ENCODE peak calls at places on chromosomes 5 and 9, in nine cellular contexts. One of them, this sample, is unnamed.

GRCh38 chr9:127122176-127123151 is at the start of gene ANGPTL2:
- DNase-seq in tibial nerve: peak; percentile 80
- DNase-seq in ovary: peak; percentile 96
- DNase-seq in gastrocnemius medialis: peak; percentile 89
- DNase-seq in HCT116: no peak
- DNase-seq in transverse colon: peak; percentile 78
- DNase-seq in K562: peak; percentile 25
- DNase-seq in body of pancreas: peak; percentile 62
- DNase-seq in adrenal gland: peak; percentile 87
- DNase-seq in this sample: peak; percentile 98

GRCh38 chr9:71490810-71491209 is 277.5 kb downstream of the CEMIP2 start:
- DNase-seq in ovary: no peak
- DNase-seq in gastrocnemius medialis: no peak
- DNase-seq in tibial nerve: no peak
- DNase-seq in body of pancreas: no peak
- DNase-seq in transverse colon: no peak
- DNase-seq in adrenal gland: no peak
- DNase-seq in K562: no peak
- DNase-seq in HCT116: no peak
- DNase-seq in this sample: no peak

GRCh38 chr5:980941-981340 is 27.7 kb upstream of the NKD2 start:
- DNase-seq in K562: peak; percentile 53
- DNase-seq in tibial nerve: no peak
- DNase-seq in transverse colon: no peak
- DNase-seq in ovary: no peak
- DNase-seq in adrenal gland: no peak
- DNase-seq in HCT116: no peak
- DNase-seq in gastrocnemius medialis: no peak
- DNase-seq in body of pancreas: no peak
- DNase-seq in this sample: no peak

GRCh38 chr9:17734674-17735073 is 155.8 kb downstream of the SH3GL2 start:
- DNase-seq in body of pancreas: no peak
- DNase-seq in transverse colon: no peak
- DNase-seq in adrenal gland: no peak
- DNase-seq in HCT116: no peak
- DNase-seq in gastrocnemius medialis: no peak
- DNase-seq in ovary: no peak
- DNase-seq in K562: no peak
- DNase-seq in tibial nerve: no peak
- DNase-seq in this sample: no peak

GRCh38 chr9:98317134-98317857 is 61.8 kb upstream of the TBC1D2 start:
- DNase-seq in ovary: no peak
- DNase-seq in K562: no peak
- DNase-seq in body of pancreas: no peak
- DNase-seq in adrenal gland: no peak
- DNase-seq in gastrocnemius medialis: no peak
- DNase-seq in HCT116: no peak
- DNase-seq in transverse colon: no peak
- DNase-seq in tibial nerve: no peak
- DNase-seq in this sample: no peak

GRCh38 chr9:14352549-14352948 is 38.6 kb upstream of the NFIB start:
- DNase-seq in adrenal gland: no peak
- DNase-seq in K562: no peak
- DNase-seq in transverse colon: no peak
- DNase-seq in tibial nerve: no peak
- DNase-seq in body of pancreas: no peak
- DNase-seq in HCT116: no peak
- DNase-seq in ovary: no peak
- DNase-seq in gastrocnemius medialis: no peak
- DNase-seq in this sample: no peak

GRCh38 chr9:2764371-2764770 is 47.1 kb downstream of the KCNV2 start:
- DNase-seq in ovary: no peak
- DNase-seq in adrenal gland: no peak
- DNase-seq in tibial nerve: no peak
- DNase-seq in transverse colon: no peak
- DNase-seq in HCT116: no peak
- DNase-seq in K562: no peak
- DNase-seq in body of pancreas: no peak
- DNase-seq in gastrocnemius medialis: no peak
- DNase-seq in this sample: no peak

GRCh38 chr9:97984188-97985057 is 1.3 kb downstream of the ANP32B start:
- DNase-seq in ovary: peak; percentile 91
- DNase-seq in adrenal gland: peak; percentile 86
- DNase-seq in tibial nerve: peak; percentile 68
- DNase-seq in body of pancreas: peak; percentile 82
- DNase-seq in transverse colon: peak; percentile 79
- DNase-seq in K562: peak; percentile 81
- DNase-seq in gastrocnemius medialis: peak; percentile 52
- DNase-seq in HCT116: peak; percentile 53
- DNase-seq in this sample: no peak

GRCh38 chr5:132557425-132557805 is 638 bp downstream of the RAD50 start:
- DNase-seq in body of pancreas: peak; percentile 37
- DNase-seq in HCT116: peak; percentile 37
- DNase-seq in adrenal gland: peak; percentile 28
- DNase-seq in K562: peak; percentile 36
- DNase-seq in tibial nerve: no peak
- DNase-seq in transverse colon: peak; percentile 76
- DNase-seq in gastrocnemius medialis: no peak
- DNase-seq in ovary: peak; percentile 38
- DNase-seq in this sample: no peak

GRCh38 chr5:16493261-16493660 is 27.7 kb upstream of the ZNF622 start:
- DNase-seq in K562: no peak
- DNase-seq in body of pancreas: no peak
- DNase-seq in adrenal gland: no peak
- DNase-seq in tibial nerve: no peak
- DNase-seq in ovary: no peak
- DNase-seq in gastrocnemius medialis: no peak
- DNase-seq in transverse colon: no peak
- DNase-seq in HCT116: no peak
- DNase-seq in this sample: no peak
- H3K4me3 ChIP-seq in K562: no peak overlapping the region
- H3K4me3 ChIP-seq in body of pancreas: no peak overlapping the region
- H3K4me3 ChIP-seq in adrenal gland: no peak overlapping the region
- H3K4me3 ChIP-seq in tibial nerve: no peak overlapping the region
- H3K4me3 ChIP-seq in ovary: no peak overlapping the region
- H3K4me3 ChIP-seq in gastrocnemius medialis: peak overlapping the region; percentile 21
- H3K4me3 ChIP-seq in transverse colon: no peak overlapping the region
- H3K4me3 ChIP-seq in HCT116: no peak overlapping the region
- H3K4me3 ChIP-seq in this sample: no peak overlapping the region

GRCh38 chr5:136809382-136809781 is 444.0 kb upstream of the TRPC7 start:
- DNase-seq in HCT116: no peak
- DNase-seq in tibial nerve: no peak
- DNase-seq in K562: no peak
- DNase-seq in body of pancreas: no peak
- DNase-seq in ovary: no peak
- DNase-seq in adrenal gland: no peak
- DNase-seq in gastrocnemius medialis: no peak
- DNase-seq in transverse colon: no peak
- DNase-seq in this sample: no peak

GRCh38 chr5:136808756-136809155 is 443.4 kb upstream of the TRPC7 start:
- DNase-seq in tibial nerve: no peak
- DNase-seq in body of pancreas: no peak
- DNase-seq in HCT116: no peak
- DNase-seq in gastrocnemius medialis: no peak
- DNase-seq in ovary: no peak
- DNase-seq in K562: no peak
- DNase-seq in adrenal gland: no peak
- DNase-seq in transverse colon: no peak
- DNase-seq in this sample: no peak

GRCh38 chr5:136802382-136802781 is 437.0 kb upstream of the TRPC7 start:
- DNase-seq in adrenal gland: peak; percentile 26
- DNase-seq in tibial nerve: no peak
- DNase-seq in gastrocnemius medialis: no peak
- DNase-seq in K562: no peak
- DNase-seq in body of pancreas: peak; percentile 21
- DNase-seq in ovary: no peak
- DNase-seq in transverse colon: no peak
- DNase-seq in HCT116: no peak
- DNase-seq in this sample: no peak

GRCh38 chr5:136810198-136810823 is 445.0 kb upstream of the TRPC7 start:
- DNase-seq in K562: no peak
- DNase-seq in tibial nerve: no peak
- DNase-seq in adrenal gland: peak; percentile 78
- DNase-seq in gastrocnemius medialis: peak; percentile 53
- DNase-seq in transverse colon: no peak
- DNase-seq in ovary: no peak
- DNase-seq in HCT116: no peak
- DNase-seq in body of pancreas: no peak
- DNase-seq in this sample: no peak

DNA sequence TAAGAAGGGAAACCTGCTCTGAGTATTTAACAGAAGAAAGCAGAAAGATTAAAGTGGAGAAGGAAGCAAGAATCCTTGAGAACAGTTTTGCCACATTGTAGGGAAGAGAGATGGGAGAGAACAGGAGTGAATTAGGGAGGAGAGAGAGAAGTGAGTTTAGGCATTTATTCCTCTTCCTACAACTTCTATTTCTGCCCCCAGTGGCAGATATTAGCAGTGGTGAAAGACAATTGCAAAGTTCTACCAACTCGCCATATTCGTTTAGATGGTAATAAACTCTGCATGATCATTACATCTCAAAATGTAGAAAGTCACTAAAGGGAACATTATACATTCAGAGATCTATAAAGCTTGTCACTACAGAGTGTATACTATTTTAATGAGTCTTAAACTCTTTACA is 440.1 kb upstream of the TRPC7 start:
- DNase-seq in gastrocnemius medialis: no peak
- DNase-seq in adrenal gland: no peak
- DNase-seq in transverse colon: no peak
- DNase-seq in ovary: no peak
- DNase-seq in tibial nerve: no peak
- DNase-seq in HCT116: no peak
- DNase-seq in body of pancreas: no peak
- DNase-seq in K562: peak; percentile 21
- DNase-seq in this sample: no peak
- TF ChIP-seq CTCF in gastrocnemius medialis: no peak
- TF ChIP-seq CTCF in adrenal gland: no peak
- TF ChIP-seq CTCF in transverse colon: no peak
- TF ChIP-seq CTCF in ovary: no peak
- TF ChIP-seq CTCF in tibial nerve: no peak
- TF ChIP-seq CTCF in HCT116: peak; percentile 12
- TF ChIP-seq CTCF in body of pancreas: no peak
- TF ChIP-seq CTCF in K562: no peak
- TF ChIP-seq CTCF in this sample: no peak

DNA sequence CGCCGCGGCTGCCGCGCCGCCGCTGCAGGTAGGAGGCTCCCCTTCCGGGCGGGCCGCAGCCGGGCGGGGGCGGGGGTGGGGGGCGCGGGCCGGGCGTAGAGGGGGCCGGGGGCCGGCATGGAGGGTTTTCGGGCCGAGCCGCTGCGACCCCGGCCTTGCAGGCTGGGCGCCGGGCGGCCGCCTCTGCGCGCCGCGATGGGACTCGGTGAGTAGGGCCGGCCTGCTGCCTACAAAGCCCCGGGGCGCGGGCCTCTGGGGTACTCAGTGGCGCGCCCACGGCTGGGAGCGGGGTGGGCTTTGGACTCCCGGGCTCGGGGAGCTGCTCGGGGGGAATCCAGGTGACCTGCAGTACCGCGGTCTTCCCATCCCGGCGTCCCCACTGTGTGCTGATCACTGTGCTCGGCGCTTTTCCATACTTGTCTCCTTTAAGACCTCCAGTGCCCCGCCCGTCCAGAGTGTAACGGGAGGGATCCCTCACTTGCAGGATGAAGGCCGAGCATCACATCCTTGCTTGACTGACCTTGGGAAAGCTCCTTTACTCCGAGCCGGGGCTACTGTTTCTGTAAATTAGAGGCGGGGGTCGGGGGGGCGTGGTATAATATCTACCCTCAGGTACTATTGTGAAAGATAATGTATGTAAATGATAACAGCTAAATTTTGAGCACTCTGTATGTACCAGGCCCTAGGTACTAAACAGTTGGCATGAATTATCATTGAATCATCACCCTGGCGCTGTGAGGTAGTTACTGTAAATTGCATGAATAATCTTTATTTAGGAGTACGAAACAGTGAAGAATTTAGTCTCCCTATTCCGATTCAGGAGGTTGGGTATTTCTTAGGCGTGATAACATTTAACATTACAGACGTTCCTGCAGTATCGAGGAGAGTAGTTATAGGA is 672 bp downstream of the MSANTD3 start:
- DNase-seq in ovary: peak; percentile 65
- DNase-seq in K562: no peak
- DNase-seq in body of pancreas: peak; percentile 39
- DNase-seq in HCT116: peak; percentile 35
- DNase-seq in transverse colon: peak; percentile 57
- DNase-seq in gastrocnemius medialis: peak; percentile 32
- DNase-seq in adrenal gland: peak; percentile 67
- DNase-seq in tibial nerve: no peak
- DNase-seq in this sample: no peak
- TF ChIP-seq POLR2A in ovary: no peak
- TF ChIP-seq POLR2A in K562: no peak
- TF ChIP-seq POLR2A in body of pancreas: no peak
- TF ChIP-seq POLR2A in HCT116: no peak
- TF ChIP-seq POLR2A in transverse colon: no peak
- TF ChIP-seq POLR2A in gastrocnemius medialis: peak; percentile 23
- TF ChIP-seq POLR2A in adrenal gland: peak; percentile 51
- TF ChIP-seq POLR2A in tibial nerve: no peak
- TF ChIP-seq POLR2A in this sample: no peak

GRCh38 chr9:19410594-19410993 is 1.8 kb downstream of the ACER2 start:
- DNase-seq in tibial nerve: no peak
- DNase-seq in ovary: no peak
- DNase-seq in adrenal gland: no peak
- DNase-seq in HCT116: no peak
- DNase-seq in K562: no peak
- DNase-seq in gastrocnemius medialis: no peak
- DNase-seq in body of pancreas: no peak
- DNase-seq in transverse colon: no peak
- DNase-seq in this sample: no peak

GRCh38 chr9:19410195-19410503 is 1.3 kb downstream of the ACER2 start:
- DNase-seq in gastrocnemius medialis: no peak
- DNase-seq in tibial nerve: no peak
- DNase-seq in ovary: no peak
- DNase-seq in body of pancreas: no peak
- DNase-seq in transverse colon: no peak
- DNase-seq in HCT116: no peak
- DNase-seq in K562: no peak
- DNase-seq in adrenal gland: no peak
- DNase-seq in this sample: no peak

GRCh38 chr9:19409406-19410194 is 791 bp downstream of the ACER2 start:
- DNase-seq in adrenal gland: peak; percentile 66
- DNase-seq in tibial nerve: no peak
- DNase-seq in ovary: peak; percentile 46
- DNase-seq in gastrocnemius medialis: no peak
- DNase-seq in K562: peak; percentile 47
- DNase-seq in body of pancreas: peak; percentile 48
- DNase-seq in transverse colon: peak; percentile 27
- DNase-seq in HCT116: peak; percentile 8
- DNase-seq in this sample: no peak

GRCh38 chr9:19408693-19409405 is at the start of gene ACER2:
- DNase-seq in adrenal gland: peak; percentile 97
- DNase-seq in tibial nerve: peak; percentile 93
- DNase-seq in ovary: peak; percentile 96
- DNase-seq in K562: peak; percentile 94
- DNase-seq in body of pancreas: peak; percentile 97
- DNase-seq in gastrocnemius medialis: peak; percentile 87
- DNase-seq in transverse colon: peak; percentile 96
- DNase-seq in HCT116: peak; percentile 78
- DNase-seq in this sample: peak; percentile 91

DNA sequence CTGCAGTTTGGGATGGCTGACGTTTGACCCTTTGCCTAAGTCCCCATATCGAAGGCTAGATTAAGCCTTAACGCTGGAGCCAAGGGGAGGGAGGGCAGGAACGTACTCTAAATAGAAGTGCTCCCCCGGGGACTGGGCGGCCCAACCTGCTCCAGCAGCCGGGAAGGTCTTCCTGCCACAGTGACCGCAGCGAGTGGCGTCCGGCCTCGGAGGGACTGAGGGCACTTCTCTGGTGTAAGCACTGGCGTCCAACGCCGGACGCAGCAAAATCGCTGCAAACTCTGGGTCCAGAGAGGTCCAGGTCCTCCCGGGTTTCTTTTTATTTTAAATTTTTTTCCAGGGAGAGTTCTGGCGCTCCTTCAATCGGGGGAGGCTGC is 505 bp upstream of the ACER2 start:
- DNase-seq in body of pancreas: no peak
- DNase-seq in K562: peak; percentile 14
- DNase-seq in HCT116: no peak
- DNase-seq in transverse colon: no peak
- DNase-seq in gastrocnemius medialis: no peak
- DNase-seq in adrenal gland: no peak
- DNase-seq in tibial nerve: no peak
- DNase-seq in ovary: no peak
- DNase-seq in this sample: no peak
- H3K4me3 ChIP-seq in body of pancreas: peak overlapping the region; percentile 94
- H3K4me3 ChIP-seq in K562: peak overlapping the region; percentile 49
- H3K4me3 ChIP-seq in HCT116: no peak overlapping the region
- H3K4me3 ChIP-seq in transverse colon: peak overlapping the region; percentile 16
- H3K4me3 ChIP-seq in gastrocnemius medialis: peak overlapping the region; percentile 93
- H3K4me3 ChIP-seq in adrenal gland: peak overlapping the region; percentile 82
- H3K4me3 ChIP-seq in tibial nerve: peak overlapping the region; percentile 84
- H3K4me3 ChIP-seq in ovary: peak overlapping the region; percentile 64
- H3K4me3 ChIP-seq in this sample: peak overlapping the region; percentile 82